ENCODE peak calls at places on chromosome 17, in seven cellular contexts. One of them, this sample, is unnamed.

GRCh38 chr17:80485846-80486245 is 9.4 kb upstream of the NPTX1 start:
- DNase-seq in ovary: no peak
- DNase-seq in fibroblast of the aortic adventitia: no peak
- DNase-seq in epithelial cell of esophagus: no peak
- DNase-seq in heart right ventricle: no peak
- DNase-seq in AG09309: no peak
- DNase-seq in lung: no peak
- DNase-seq in this sample: no peak

GRCh38 chr17:58308985-58309917 is 19.3 kb downstream of the TSPOAP1 start:
- DNase-seq in fibroblast of the aortic adventitia: no peak
- DNase-seq in AG09309: no peak
- DNase-seq in heart right ventricle: no peak
- DNase-seq in lung: peak
- DNase-seq in ovary: no peak
- DNase-seq in epithelial cell of esophagus: no peak
- DNase-seq in this sample: no peak

GRCh38 chr17:48037036-48037881 is at the start of gene COPZ2:
- DNase-seq in fibroblast of the aortic adventitia: peak
- DNase-seq in ovary: no peak
- DNase-seq in AG09309: no peak
- DNase-seq in lung: peak
- DNase-seq in epithelial cell of esophagus: peak
- DNase-seq in heart right ventricle: peak
- DNase-seq in this sample: peak

GRCh38 chr17:57603978-57604377 is 141.1 kb downstream of the CCDC182 start:
- DNase-seq in AG09309: no peak
- DNase-seq in heart right ventricle: no peak
- DNase-seq in lung: peak
- DNase-seq in epithelial cell of esophagus: peak
- DNase-seq in fibroblast of the aortic adventitia: no peak
- DNase-seq in ovary: no peak
- DNase-seq in this sample: no peak

GRCh38 chr17:28897769-28898259 is 281 bp upstream of the FLOT2 start:
- DNase-seq in heart right ventricle: no peak
- DNase-seq in lung: no peak
- DNase-seq in epithelial cell of esophagus: no peak
- DNase-seq in AG09309: no peak
- DNase-seq in fibroblast of the aortic adventitia: no peak
- DNase-seq in ovary: no peak
- DNase-seq in this sample: no peak

GRCh38 chr17:37769050-37769449 is 24.2 kb upstream of the HNF1B start:
- DNase-seq in lung: no peak
- DNase-seq in AG09309: no peak
- DNase-seq in heart right ventricle: no peak
- DNase-seq in ovary: no peak
- DNase-seq in fibroblast of the aortic adventitia: no peak
- DNase-seq in epithelial cell of esophagus: no peak
- DNase-seq in this sample: no peak

GRCh38 chr17:48160177-48160967 is 52.8 kb downstream of the SNX11 start:
- DNase-seq in AG09309: no peak
- DNase-seq in lung: no peak
- DNase-seq in epithelial cell of esophagus: no peak
- DNase-seq in fibroblast of the aortic adventitia: no peak
- DNase-seq in ovary: no peak
- DNase-seq in heart right ventricle: no peak
- DNase-seq in this sample: no peak

GRCh38 chr17:81641825-81642489 is 5.0 kb downstream of the TSPAN10 start:
- DNase-seq in ovary: no peak
- DNase-seq in epithelial cell of esophagus: peak
- DNase-seq in fibroblast of the aortic adventitia: peak
- DNase-seq in lung: no peak
- DNase-seq in heart right ventricle: no peak
- DNase-seq in AG09309: peak
- DNase-seq in this sample: peak

GRCh38 chr17:77416096-77416713 is 275.4 kb downstream of the SEC14L1 start:
- DNase-seq in epithelial cell of esophagus: no peak
- DNase-seq in AG09309: no peak
- DNase-seq in fibroblast of the aortic adventitia: no peak
- DNase-seq in heart right ventricle: no peak
- DNase-seq in ovary: no peak
- DNase-seq in lung: no peak
- DNase-seq in this sample: no peak

GRCh38 chr17:4908301-4908700 is 5.4 kb upstream of the CHRNE start:
- DNase-seq in fibroblast of the aortic adventitia: peak
- DNase-seq in heart right ventricle: no peak
- DNase-seq in epithelial cell of esophagus: peak
- DNase-seq in lung: no peak
- DNase-seq in AG09309: no peak
- DNase-seq in ovary: no peak
- DNase-seq in this sample: no peak

GRCh38 chr17:82690786-82691489 is 7.6 kb downstream of the RAB40B start:
- DNase-seq in AG09309: no peak
- DNase-seq in heart right ventricle: no peak
- DNase-seq in ovary: no peak
- DNase-seq in epithelial cell of esophagus: no peak
- DNase-seq in fibroblast of the aortic adventitia: no peak
- DNase-seq in lung: no peak
- DNase-seq in this sample: no peak

GRCh38 chr17:57530508-57530907 is 214.6 kb downstream of the CCDC182 start:
- DNase-seq in heart right ventricle: no peak
- DNase-seq in AG09309: no peak
- DNase-seq in fibroblast of the aortic adventitia: no peak
- DNase-seq in ovary: no peak
- DNase-seq in lung: no peak
- DNase-seq in epithelial cell of esophagus: peak
- DNase-seq in this sample: peak

GRCh38 chr17:80920406-80920805 is 71.2 kb upstream of the CHMP6 start:
- DNase-seq in heart right ventricle: no peak
- DNase-seq in epithelial cell of esophagus: peak
- DNase-seq in lung: no peak
- DNase-seq in AG09309: no peak
- DNase-seq in fibroblast of the aortic adventitia: no peak
- DNase-seq in ovary: peak
- DNase-seq in this sample: peak

GRCh38 chr17:9982159-9982558 is 77.1 kb upstream of the RCVRN start:
- DNase-seq in epithelial cell of esophagus: no peak
- DNase-seq in fibroblast of the aortic adventitia: no peak
- DNase-seq in lung: no peak
- DNase-seq in ovary: no peak
- DNase-seq in AG09309: no peak
- DNase-seq in heart right ventricle: no peak
- DNase-seq in this sample: peak
- TF ChIP-seq CTCF in epithelial cell of esophagus: no peak
- TF ChIP-seq CTCF in fibroblast of the aortic adventitia: no peak
- TF ChIP-seq CTCF in lung: no peak
- TF ChIP-seq CTCF in ovary: no peak
- TF ChIP-seq CTCF in AG09309: peak
- TF ChIP-seq CTCF in heart right ventricle: peak
- TF ChIP-seq CTCF in this sample: peak

GRCh38 chr17:49224997-49225337 is 5.6 kb downstream of the PHOSPHO1 start:
- DNase-seq in lung: no peak
- DNase-seq in AG09309: no peak
- DNase-seq in heart right ventricle: no peak
- DNase-seq in ovary: no peak
- DNase-seq in fibroblast of the aortic adventitia: no peak
- DNase-seq in epithelial cell of esophagus: no peak
- DNase-seq in this sample: no peak
- H3K4me3 ChIP-seq in lung: no peak
- H3K4me3 ChIP-seq in AG09309: no peak
- H3K4me3 ChIP-seq in heart right ventricle: peak
- H3K4me3 ChIP-seq in ovary: no peak
- H3K4me3 ChIP-seq in fibroblast of the aortic adventitia: no peak
- H3K4me3 ChIP-seq in epithelial cell of esophagus: no peak
- H3K4me3 ChIP-seq in this sample: no peak

DNA sequence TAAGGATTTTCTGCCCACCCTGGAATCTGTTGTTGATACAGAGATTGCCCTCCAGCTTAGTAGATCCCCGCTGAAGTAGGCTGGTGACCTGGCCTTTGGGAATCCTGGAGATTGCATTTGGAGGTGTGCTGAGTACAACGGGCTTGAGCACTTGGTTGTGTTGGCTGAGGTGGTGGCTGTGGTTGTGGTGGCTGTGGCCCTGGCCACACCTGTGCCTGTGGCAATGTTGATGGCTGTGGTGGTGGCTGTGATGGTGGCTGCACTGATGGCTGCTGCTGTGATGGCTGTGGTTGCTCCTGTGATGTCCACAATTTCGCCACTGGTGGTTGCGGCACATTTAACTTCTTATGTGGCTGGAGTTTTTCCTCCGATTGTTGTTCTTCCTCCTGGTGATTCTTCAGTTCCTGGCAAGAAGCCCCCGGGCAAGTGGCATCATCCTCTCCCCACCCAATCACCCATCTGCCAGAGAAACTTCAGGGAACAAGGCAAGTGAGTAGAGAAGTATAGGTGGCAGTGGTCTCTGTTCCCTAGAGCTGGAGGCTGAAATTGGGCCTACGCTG is 4.2 kb downstream of the CCDC200 start:
- DNase-seq in fibroblast of the aortic adventitia: no peak
- DNase-seq in lung: peak
- DNase-seq in AG09309: no peak
- DNase-seq in ovary: no peak
- DNase-seq in heart right ventricle: no peak
- DNase-seq in epithelial cell of esophagus: no peak
- DNase-seq in this sample: no peak
- TF ChIP-seq CTCF in fibroblast of the aortic adventitia: no peak
- TF ChIP-seq CTCF in lung: no peak
- TF ChIP-seq CTCF in AG09309: no peak
- TF ChIP-seq CTCF in ovary: no peak
- TF ChIP-seq CTCF in heart right ventricle: no peak
- TF ChIP-seq CTCF in epithelial cell of esophagus: no peak
- TF ChIP-seq CTCF in this sample: no peak

GRCh38 chr17:10073026-10073425 is 125.4 kb downstream of the GAS7 start:
- DNase-seq in epithelial cell of esophagus: peak
- DNase-seq in lung: no peak
- DNase-seq in heart right ventricle: no peak
- DNase-seq in fibroblast of the aortic adventitia: no peak
- DNase-seq in ovary: no peak
- DNase-seq in AG09309: no peak
- DNase-seq in this sample: no peak
- H3K4me3 ChIP-seq in epithelial cell of esophagus: no peak
- H3K4me3 ChIP-seq in lung: no peak
- H3K4me3 ChIP-seq in heart right ventricle: no peak
- H3K4me3 ChIP-seq in fibroblast of the aortic adventitia: no peak
- H3K4me3 ChIP-seq in ovary: no peak
- H3K4me3 ChIP-seq in AG09309: no peak
- H3K4me3 ChIP-seq in this sample: no peak

GRCh38 chr17:46877466-46877865 is 26.1 kb downstream of the WNT9B start:
- DNase-seq in lung: no peak
- DNase-seq in fibroblast of the aortic adventitia: no peak
- DNase-seq in epithelial cell of esophagus: no peak
- DNase-seq in ovary: no peak
- DNase-seq in heart right ventricle: peak
- DNase-seq in AG09309: no peak
- DNase-seq in this sample: no peak

GRCh38 chr17:46874906-46875305 is 23.5 kb downstream of the WNT9B start:
- DNase-seq in heart right ventricle: no peak
- DNase-seq in epithelial cell of esophagus: no peak
- DNase-seq in fibroblast of the aortic adventitia: no peak
- DNase-seq in lung: no peak
- DNase-seq in ovary: no peak
- DNase-seq in AG09309: no peak
- DNase-seq in this sample: no peak

GRCh38 chr17:46875849-46876352 is 24.5 kb downstream of the WNT9B start:
- DNase-seq in lung: no peak
- DNase-seq in epithelial cell of esophagus: no peak
- DNase-seq in fibroblast of the aortic adventitia: no peak
- DNase-seq in heart right ventricle: no peak
- DNase-seq in AG09309: no peak
- DNase-seq in ovary: no peak
- DNase-seq in this sample: no peak

GRCh38 chr17:46876926-46877325 is 25.5 kb downstream of the WNT9B start:
- DNase-seq in ovary: no peak
- DNase-seq in fibroblast of the aortic adventitia: no peak
- DNase-seq in lung: no peak
- DNase-seq in heart right ventricle: no peak
- DNase-seq in AG09309: no peak
- DNase-seq in epithelial cell of esophagus: no peak
- DNase-seq in this sample: no peak

GRCh38 chr17:46876353-46876887 is 25.0 kb downstream of the WNT9B start:
- DNase-seq in ovary: no peak
- DNase-seq in AG09309: no peak
- DNase-seq in heart right ventricle: no peak
- DNase-seq in lung: no peak
- DNase-seq in fibroblast of the aortic adventitia: no peak
- DNase-seq in epithelial cell of esophagus: peak
- DNase-seq in this sample: no peak
- TF ChIP-seq CTCF in ovary: no peak
- TF ChIP-seq CTCF in AG09309: peak
- TF ChIP-seq CTCF in heart right ventricle: no peak
- TF ChIP-seq CTCF in lung: no peak
- TF ChIP-seq CTCF in fibroblast of the aortic adventitia: no peak
- TF ChIP-seq CTCF in epithelial cell of esophagus: peak
- TF ChIP-seq CTCF in this sample: no peak

GRCh38 chr17:49851387-49852291 is 3.8 kb upstream of the TAC4 start:
- DNase-seq in AG09309: peak
- DNase-seq in lung: peak
- DNase-seq in heart right ventricle: peak
- DNase-seq in epithelial cell of esophagus: peak
- DNase-seq in fibroblast of the aortic adventitia: peak
- DNase-seq in ovary: peak
- DNase-seq in this sample: peak
- H3K4me3 ChIP-seq in AG09309: peak
- H3K4me3 ChIP-seq in lung: peak
- H3K4me3 ChIP-seq in heart right ventricle: peak
- H3K4me3 ChIP-seq in epithelial cell of esophagus: peak
- H3K4me3 ChIP-seq in fibroblast of the aortic adventitia: peak
- H3K4me3 ChIP-seq in ovary: peak
- H3K4me3 ChIP-seq in this sample: peak

GRCh38 chr17:38883592-38884526 is 14.0 kb downstream of the LASP1 start:
- DNase-seq in fibroblast of the aortic adventitia: no peak
- DNase-seq in lung: no peak
- DNase-seq in ovary: no peak
- DNase-seq in epithelial cell of esophagus: peak
- DNase-seq in heart right ventricle: no peak
- DNase-seq in AG09309: no peak
- DNase-seq in this sample: no peak
- TF ChIP-seq CTCF in fibroblast of the aortic adventitia: no peak
- TF ChIP-seq CTCF in lung: no peak
- TF ChIP-seq CTCF in ovary: no peak
- TF ChIP-seq CTCF in epithelial cell of esophagus: peak
- TF ChIP-seq CTCF in heart right ventricle: no peak
- TF ChIP-seq CTCF in AG09309: no peak
- TF ChIP-seq CTCF in this sample: peak